ENCODE peak calls at places on chromosome 21, in four cellular contexts. One of them, this sample, is unnamed.

GRCh38 chr21:45414396-45415187 is 9.6 kb downstream of the COL18A1 start:
- DNase-seq in RWPE1: no peak
- DNase-seq in naive B cell: no peak
- DNase-seq in Right ventricle myocardium superior: peak
- DNase-seq in this sample: no peak

GRCh38 chr21:45340515-45340914 is 52.8 kb upstream of the POFUT2 start:
- DNase-seq in naive B cell: no peak
- DNase-seq in Right ventricle myocardium superior: no peak
- DNase-seq in RWPE1: no peak
- DNase-seq in this sample: no peak

GRCh38 chr21:42062543-42063022 is 8.5 kb upstream of the UMODL1 start:
- DNase-seq in RWPE1: no peak
- DNase-seq in naive B cell: peak
- DNase-seq in Right ventricle myocardium superior: no peak
- DNase-seq in this sample: no peak

GRCh38 chr21:33244781-33245105 is 15.0 kb downstream of the IFNAR2 start:
- DNase-seq in RWPE1: no peak
- DNase-seq in naive B cell: no peak
- DNase-seq in Right ventricle myocardium superior: no peak
- DNase-seq in this sample: no peak

GRCh38 chr21:32813265-32813903 is 41.8 kb upstream of the PAXBP1 start:
- DNase-seq in RWPE1: no peak
- DNase-seq in naive B cell: no peak
- DNase-seq in Right ventricle myocardium superior: no peak
- DNase-seq in this sample: no peak

GRCh38 chr21:43708745-43709381 is 10.1 kb upstream of the PDXK start:
- DNase-seq in RWPE1: no peak
- DNase-seq in Right ventricle myocardium superior: no peak
- DNase-seq in naive B cell: no peak
- DNase-seq in this sample: no peak

GRCh38 chr21:44940116-44940631 is 345 bp downstream of the SLX9 start:
- DNase-seq in naive B cell: no peak
- DNase-seq in RWPE1: no peak
- DNase-seq in Right ventricle myocardium superior: no peak
- DNase-seq in this sample: no peak

GRCh38 chr21:32748529-32748928 is 20.7 kb upstream of the SYNJ1 start:
- DNase-seq in Right ventricle myocardium superior: no peak
- DNase-seq in naive B cell: no peak
- DNase-seq in RWPE1: no peak
- DNase-seq in this sample: no peak

GRCh38 chr21:32412162-32412997 is at the start of gene EVA1C:
- DNase-seq in Right ventricle myocardium superior: peak
- DNase-seq in naive B cell: no peak
- DNase-seq in RWPE1: peak
- DNase-seq in this sample: no peak

GRCh38 chr21:45147473-45148315 is 73.3 kb downstream of the ADARB1 start:
- DNase-seq in RWPE1: peak
- DNase-seq in naive B cell: no peak
- DNase-seq in Right ventricle myocardium superior: no peak
- DNase-seq in this sample: no peak